ENCODE peak calls at places on chromosomes 2 and 18, in nine cellular contexts. J is EL; S is SW480; X is HuH-7.5; L is K562; E is AG08395; Z is HTR-8/SVneo; W is activated CD4-positive, alpha-beta T cell treated with anti-CD3 and anti-CD28 coated beads, Interleukin-2, amount 50 U/mL, for 4 hours; F is NAMALWA. U is an unnamed sample.
A peak's percentile ranks its signal among the peaks of the same experiment; 100 is the strongest.

GRCh38 chr2:6946722-6947121 is 29.5 kb downstream of the RNF144A start:
- DNase-seq in Z (no peak), W (no peak), L (no peak), E (peak; percentile 28), F (no peak), X (no peak), S (no peak), J (peak; percentile 62), U (no peak)

GRCh38 chr18:57439617-57439975 is 4.4 kb downstream of the ONECUT2 start:
- DNase-seq in E (no peak), L (no peak), W (no peak), S (no peak), Z (no peak), X (no peak), F (no peak), J (no peak), U (no peak)

GRCh38 chr2:195562624-195563566 is 94.1 kb upstream of the SLC39A10 start:
- DNase-seq in W (no peak), X (no peak), Z (no peak), S (no peak), L (no peak), F (peak; percentile 7), J (no peak), E (no peak), U (no peak)

GRCh38 chr18:36203360-36203895 is 16.1 kb downstream of the MOCOS start:
- DNase-seq in L (no peak), E (no peak), S (no peak), W (no peak), J (no peak), X (no peak), Z (no peak), F (no peak), U (no peak)

GRCh38 chr2:218010116-218010837 is 7.5 kb upstream of the TNS1 start:
- DNase-seq in F (no peak), W (peak; percentile 4), X (peak; percentile 89), Z (peak; percentile 64), S (peak; percentile 29), J (peak; percentile 61), L (peak; percentile 13), E (peak; percentile 86), U (peak; percentile 57)

GRCh38 chr2:161992526-161992925 is 81.5 kb downstream of the DPP4 start:
- DNase-seq in Z (no peak), X (no peak), E (peak; percentile 5), L (no peak), F (peak; percentile 36), W (peak; percentile 55), J (no peak), S (no peak), U (no peak)

GRCh38 chr18:48003426-48004349 is 73.2 kb upstream of the SMAD2 start:
- DNase-seq in S (peak; percentile 70), W (no peak), Z (peak; percentile 47), X (no peak), J (peak; percentile 91), E (peak; percentile 28), L (no peak), F (no peak), U (peak; percentile 66)

GRCh38 chr18:9334351-9335254 is at the start of gene TWSG1:
- DNase-seq in E (peak; percentile 99), Z (peak; percentile 90), S (peak; percentile 87), X (peak; percentile 87), F (peak; percentile 92), L (peak; percentile 97), W (peak; percentile 93), J (peak; percentile 97), U (peak; percentile 95)

GRCh38 chr2:149204686-149205085 is 125.7 kb upstream of the LYPD6 start:
- DNase-seq in X (no peak), Z (no peak), S (no peak), J (no peak), W (no peak), F (no peak), L (no peak), E (no peak), U (no peak)

GRCh38 chr2:8484502-8485283 is 197.2 kb upstream of the ID2 start:
- DNase-seq in E (no peak), Z (no peak), W (no peak), F (no peak), J (no peak), X (no peak), L (no peak), S (no peak), U (no peak)

GRCh38 chr18:9038277-9038871 is 64.1 kb upstream of the NDUFV2 start:
- DNase-seq in J (no peak), W (no peak), X (no peak), L (no peak), Z (no peak), S (no peak), F (no peak), E (no peak), U (no peak)

GRCh38 chr18:48197819-48198218 is 211.4 kb downstream of the ZBTB7C start:
- DNase-seq in S (no peak), X (no peak), Z (no peak), F (no peak), L (no peak), E (no peak), J (no peak), W (no peak), U (no peak)

GRCh38 chr2:187580462-187581124 is 26.4 kb upstream of the TFPI start:
- DNase-seq in E (peak; percentile 56), Z (peak; percentile 41), W (no peak), S (peak; percentile 23), L (peak; percentile 80), J (peak; percentile 70), X (no peak), F (peak; percentile 73), U (no peak)

U was measured in heart left ventricle.